ENCODE peak calls at places on chromosome 1, in four cellular contexts. One of them, this sample, is unnamed.

GRCh38 chr1:204350857-204351573 is 8.7 kb downstream of the PLEKHA6 start:
- DNase-seq in MM.1S: no peak
- DNase-seq in amniotic stem cell: no peak
- DNase-seq in GM13976: no peak
- DNase-seq in this sample: peak

GRCh38 chr1:67159233-67159632 is 7.0 kb upstream of the IL23R start:
- DNase-seq in MM.1S: no peak
- DNase-seq in amniotic stem cell: no peak
- DNase-seq in GM13976: no peak
- DNase-seq in this sample: no peak

GRCh38 chr1:226958300-226958699 is 18.2 kb downstream of the COQ8A start:
- DNase-seq in MM.1S: no peak
- DNase-seq in amniotic stem cell: no peak
- DNase-seq in GM13976: no peak
- DNase-seq in this sample: no peak

GRCh38 chr1:201409440-201409839 is 10.3 kb upstream of the LAD1 start:
- DNase-seq in MM.1S: no peak
- DNase-seq in amniotic stem cell: no peak
- DNase-seq in GM13976: no peak
- DNase-seq in this sample: no peak

GRCh38 chr1:55504306-55504706 is 289.1 kb upstream of the USP24 start:
- DNase-seq in MM.1S: no peak
- DNase-seq in amniotic stem cell: no peak
- DNase-seq in GM13976: no peak
- DNase-seq in this sample: peak

GRCh38 chr1:33021567-33022431 is 14.9 kb downstream of the AK2 start:
- DNase-seq in MM.1S: no peak
- DNase-seq in amniotic stem cell: no peak
- DNase-seq in GM13976: no peak
- DNase-seq in this sample: no peak

GRCh38 chr1:88973520-88974137 is 18.8 kb downstream of the KYAT3 start:
- DNase-seq in MM.1S: peak
- DNase-seq in amniotic stem cell: no peak
- DNase-seq in GM13976: no peak
- DNase-seq in this sample: no peak

GRCh38 chr1:31715097-31715872 is 11.5 kb upstream of the COL16A1 start:
- DNase-seq in MM.1S: peak
- DNase-seq in amniotic stem cell: peak
- DNase-seq in GM13976: peak
- DNase-seq in this sample: peak

GRCh38 chr1:198121058-198121829 is 35.6 kb upstream of the NEK7 start:
- DNase-seq in MM.1S: no peak
- DNase-seq in amniotic stem cell: peak
- DNase-seq in GM13976: no peak
- DNase-seq in this sample: no peak

GRCh38 chr1:226820935-226821718 is 49.3 kb upstream of the PSEN2 start:
- DNase-seq in MM.1S: no peak
- DNase-seq in amniotic stem cell: peak
- DNase-seq in GM13976: no peak
- DNase-seq in this sample: peak

GRCh38 chr1:65979145-65979544 is 186.4 kb downstream of the PDE4B start:
- DNase-seq in MM.1S: no peak
- DNase-seq in amniotic stem cell: no peak
- DNase-seq in GM13976: no peak
- DNase-seq in this sample: no peak

GRCh38 chr1:44237721-44238457 is 24.6 kb downstream of the DMAP1 start:
- DNase-seq in MM.1S: no peak
- DNase-seq in amniotic stem cell: no peak
- DNase-seq in GM13976: peak
- DNase-seq in this sample: no peak

GRCh38 chr1:90707363-90707710 is 9.8 kb downstream of the BARHL2 start:
- DNase-seq in MM.1S: no peak
- DNase-seq in amniotic stem cell: no peak
- DNase-seq in GM13976: peak
- DNase-seq in this sample: peak

GRCh38 chr1:200909757-200910239 is 15.1 kb downstream of the INAVA start:
- DNase-seq in MM.1S: no peak
- DNase-seq in amniotic stem cell: no peak
- DNase-seq in GM13976: peak
- DNase-seq in this sample: no peak

GRCh38 chr1:197103295-197103694 is 36.2 kb upstream of the F13B start:
- DNase-seq in MM.1S: no peak
- DNase-seq in amniotic stem cell: no peak
- DNase-seq in GM13976: no peak
- DNase-seq in this sample: no peak